ENCODE peak calls at places on chromosomes 6 and 20, in nine cellular contexts. Q is bronchial epithelial cell, A is dorsolateral prefrontal cortex, Z is kidney, V is SK-N-SH, Y is brain microvascular endothelial cell, B is thyroid gland, K is psoas muscle, O is A549. R is an unnamed sample.
A peak's percentile ranks its signal among the peaks of the same experiment; 100 is the strongest.

GRCh38 chr20:31560900-31561598 is 44.0 kb upstream of the ID1 start:
- DNase-seq in Q (peak; percentile 96), A (no peak), Z (no peak), V (no peak), Y (peak; percentile 95), B (no peak), K (peak; percentile 64), O (peak; percentile 93), R (peak; percentile 98)

GRCh38 chr20:9928281-9928737 is 89.4 kb upstream of the PAK5 start:
- DNase-seq in Q (no peak), A (no peak), Z (no peak), V (no peak), Y (no peak), B (no peak), K (no peak), O (no peak), R (no peak)

GRCh38 chr6:167005350-167006159 is 6.4 kb downstream of the CEP43 start:
- DNase-seq in Q (no peak), A (no peak), Z (peak; percentile 75), V (peak; percentile 59), Y (no peak), B (peak; percentile 66), K (peak; percentile 33), O (no peak), R (peak; percentile 59)

GRCh38 chr6:44650495-44650894 is 263.0 kb downstream of the CDC5L start:
- DNase-seq in Q (no peak), A (no peak), Z (no peak), V (no peak), Y (no peak), B (no peak), K (no peak), O (no peak), R (no peak)

GRCh38 chr6:140051521-140052455 is 677.3 kb upstream of the CITED2 start:
- DNase-seq in Q (peak; percentile 90), A (no peak), Z (no peak), V (peak; percentile 10), Y (peak; percentile 97), B (no peak), K (no peak), O (peak; percentile 1), R (peak; percentile 95)

GRCh38 chr20:2797136-2797983 is 3.1 kb downstream of the CPXM1 start:
- DNase-seq in Q (no peak), A (no peak), Z (no peak), V (no peak), Y (no peak), B (no peak), K (no peak), O (no peak), R (no peak)

GRCh38 chr20:60022849-60023248 is 64.6 kb downstream of the CDH26 start:
- DNase-seq in Q (no peak), A (no peak), Z (no peak), V (no peak), Y (no peak), B (no peak), K (no peak), O (no peak), R (no peak)

GRCh38 chr6:126788961-126789365 is 329.5 kb upstream of the RSPO3 start:
- DNase-seq in Q (no peak), A (no peak), Z (no peak), V (no peak), Y (no peak), B (no peak), K (no peak), O (no peak), R (no peak)

GRCh38 chr20:6083926-6084325 is 30.1 kb upstream of the LRRN4 start:
- DNase-seq in Q (no peak), A (no peak), Z (peak; percentile 43), V (no peak), Y (no peak), B (peak; percentile 61), K (no peak), O (no peak), R (no peak)

GRCh38 chr20:63186528-63187316 is 29.2 kb downstream of the YTHDF1 start:
- DNase-seq in Q (peak; percentile 67), A (no peak), Z (peak; percentile 60), V (no peak), Y (no peak), B (no peak), K (no peak), O (no peak), R (no peak)

GRCh38 chr20:2386516-2387179 is 5.9 kb downstream of the TGM6 start:
- DNase-seq in Q (peak; percentile 95), A (no peak), Z (no peak), V (no peak), Y (peak; percentile 50), B (no peak), K (no peak), O (no peak), R (peak; percentile 3)

GRCh38 chr20:37081717-37082289 is 14.0 kb downstream of the RBL1 start:
- DNase-seq in Q (no peak), A (no peak), Z (no peak), V (peak; percentile 23), Y (peak; percentile 24), B (peak; percentile 12), K (no peak), O (no peak), R (no peak)

GRCh38 chr6:41784581-41785171 is 2.8 kb upstream of the TOMM6 start:
- DNase-seq in Q (peak; percentile 38), A (no peak), Z (no peak), V (no peak), Y (no peak), B (no peak), K (no peak), O (no peak), R (no peak)

GRCh38 chr6:44662461-44663121 is 275.1 kb downstream of the CDC5L start:
- DNase-seq in Q (no peak), A (no peak), Z (peak; percentile 80), V (no peak), Y (peak; percentile 31), B (peak; percentile 77), K (no peak), O (no peak), R (peak; percentile 78)

GRCh38 chr6:1335367-1336037 is 23.6 kb downstream of the FOXQ1 start:
- DNase-seq in Q (peak; percentile 96), A (no peak), Z (peak; percentile 90), V (no peak), Y (no peak), B (peak; percentile 63), K (no peak), O (no peak), R (peak; percentile 88)

GRCh38 chr20:8242827-8243764 is 111.0 kb downstream of the PLCB1 start:
- DNase-seq in Q (no peak), A (no peak), Z (no peak), V (no peak), Y (no peak), B (no peak), K (no peak), O (no peak), R (peak; percentile 76)

GRCh38 chr6:149318581-149319286 is 1.2 kb downstream of the TAB2 start:
- DNase-seq in Q (no peak), A (no peak), Z (no peak), V (peak; percentile 9), Y (no peak), B (peak; percentile 7), K (no peak), O (no peak), R (peak; percentile 27)

GRCh38 chr20:52941803-52942202 is 30.4 kb upstream of the TSHZ2 start:
- DNase-seq in Q (no peak), A (no peak), Z (no peak), V (no peak), Y (no peak), B (no peak), K (no peak), O (no peak), R (peak; percentile 25)

GRCh38 chr6:125821825-125822281 is 31.1 kb downstream of the NCOA7 start:
- DNase-seq in Q (no peak), A (no peak), Z (no peak), V (peak; percentile 21), Y (no peak), B (no peak), K (no peak), O (no peak), R (peak; percentile 41)

GRCh38 chr20:62805365-62805710 is 703 bp downstream of the OGFR start:
- DNase-seq in Q (no peak), A (no peak), Z (no peak), V (peak; percentile 69), Y (no peak), B (no peak), K (no peak), O (no peak), R (no peak)

GRCh38 chr20:23399568-23400241 is 21.6 kb downstream of the NAPB start:
- DNase-seq in Q (no peak), A (no peak), Z (no peak), V (no peak), Y (peak; percentile 53), B (no peak), K (no peak), O (peak; percentile 28), R (peak; percentile 53)

DNA sequence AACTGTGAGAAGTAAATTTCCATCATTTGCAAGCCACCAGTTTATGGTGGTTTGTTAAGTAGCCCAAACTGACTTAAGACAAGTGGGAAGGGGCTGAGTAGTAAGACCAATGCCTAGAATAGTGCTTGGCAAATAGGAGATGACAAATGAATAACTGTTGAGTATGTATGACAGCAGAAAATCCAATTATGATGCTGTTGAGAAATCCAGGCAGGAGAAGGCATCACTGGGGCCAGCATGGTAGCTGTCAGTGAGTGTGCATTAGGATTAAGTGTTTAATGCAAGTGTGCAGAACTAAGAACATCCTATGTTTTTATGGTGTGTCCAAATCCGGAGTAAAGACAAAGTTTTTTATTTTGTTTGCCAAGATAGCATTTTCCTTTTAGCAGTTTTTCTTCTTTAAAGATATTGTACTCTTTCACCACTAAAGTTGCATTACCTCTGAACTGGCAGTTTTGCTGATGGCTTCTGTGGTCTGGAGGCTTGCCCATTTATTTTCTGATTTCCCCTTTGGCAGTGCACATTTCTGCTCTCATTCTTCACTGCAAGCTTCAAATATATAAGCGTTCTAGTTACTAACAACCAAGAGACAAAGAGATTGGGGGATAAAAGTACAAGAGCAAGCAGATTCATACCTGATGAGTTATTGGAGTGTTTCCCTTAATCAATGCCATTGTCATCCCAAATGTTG is 289.7 kb downstream of the KCNQ5 start:
- DNase-seq in Q (peak; percentile 12), A (no peak), Z (no peak), V (no peak), Y (no peak), B (no peak), K (no peak), O (no peak), R (peak; percentile 6)
- H3K4me3 ChIP-seq in Q (no peak overlapping the region), A (no peak overlapping the region), Z (no peak overlapping the region), V (no peak overlapping the region), Y (no peak overlapping the region), B (no peak overlapping the region), K (no peak overlapping the region), O (no peak overlapping the region), R (no peak overlapping the region)

GRCh38 chr6:156687875-156688549 is 89.2 kb upstream of the ARID1B start:
- DNase-seq in Q (peak; percentile 16), A (peak; percentile 47), Z (no peak), V (peak; percentile 58), Y (peak; percentile 6), B (peak; percentile 6), K (peak; percentile 20), O (no peak), R (peak; percentile 47)
- TF ChIP-seq CTCF in Q (no peak), A (no peak), Z (no peak), V (no peak), Y (no peak), B (peak; percentile 2), K (no peak), O (no peak), R (no peak)

GRCh38 chr6:106897580-106897979 is 76.9 kb downstream of the CD24 start:
- DNase-seq in Q (no peak), A (no peak), Z (no peak), V (no peak), Y (no peak), B (no peak), K (no peak), O (no peak), R (no peak)
- H3K4me3 ChIP-seq in Q (no peak overlapping the region), A (no peak overlapping the region), Z (no peak overlapping the region), V (no peak overlapping the region), Y (no peak overlapping the region), B (no peak overlapping the region), K (no peak overlapping the region), O (no peak overlapping the region), R (no peak overlapping the region)

GRCh38 chr6:124659427-124659826 is 302.8 kb upstream of the RNF217 start:
- DNase-seq in Q (peak; percentile 12), A (no peak), Z (no peak), V (no peak), Y (no peak), B (no peak), K (no peak), O (no peak), R (no peak)
- TF ChIP-seq CTCF in Q (no peak), A (no peak), Z (no peak), V (no peak), Y (peak; percentile 13), B (no peak), K (no peak), O (no peak), R (no peak)